ENCODE peak calls at places on chromosomes 11 and 22, in eight cellular contexts. M, W, P, U, G, N, B and Q are unnamed samples.
A peak's percentile ranks its signal among the peaks of the same experiment; 100 is the strongest.

GRCh38 chr11:72292106-72292790 is 48.3 kb upstream of the PHOX2A start:
- DNase-seq in M (peak; percentile 36), W (no peak), P (no peak), U (no peak), G (no peak), N (peak; percentile 33), B (no peak), Q (no peak)

GRCh38 chr11:109026891-109027489 is 362.1 kb downstream of the DDX10 start:
- DNase-seq in M (no peak), W (no peak), P (no peak), U (no peak), G (no peak), N (no peak), B (no peak), Q (no peak)

GRCh38 chr22:33105501-33105911 is 47.3 kb upstream of the SYN3 start:
- DNase-seq in M (no peak), W (no peak), P (no peak), U (no peak), G (no peak), N (no peak), B (no peak), Q (no peak)

GRCh38 chr11:2129699-2130366 is 9.4 kb downstream of the IGF2 start:
- DNase-seq in M (no peak), W (no peak), P (no peak), U (no peak), G (no peak), N (peak; percentile 39), B (no peak), Q (no peak)

GRCh38 chr11:115168686-115169085 is 335.5 kb downstream of the CADM1 start:
- DNase-seq in M (no peak), W (no peak), P (no peak), U (no peak), G (no peak), N (no peak), B (no peak), Q (no peak)

GRCh38 chr11:132874638-132875037 is 657.7 kb downstream of the OPCML start:
- DNase-seq in M (no peak), W (no peak), P (no peak), U (no peak), G (no peak), N (no peak), B (no peak), Q (no peak)

GRCh38 chr11:85766801-85767200 is 44.1 kb downstream of the SYTL2 start:
- DNase-seq in M (no peak), W (no peak), P (no peak), U (no peak), G (no peak), N (no peak), B (no peak), Q (no peak)

GRCh38 chr11:117870176-117870952 is 6.1 kb downstream of the FXYD6 start:
- DNase-seq in M (peak; percentile 52), W (no peak), P (no peak), U (no peak), G (no peak), N (no peak), B (no peak), Q (no peak)

GRCh38 chr22:45552580-45553332 is 50.1 kb downstream of the FBLN1 start:
- DNase-seq in M (peak; percentile 55), W (no peak), P (no peak), U (no peak), G (no peak), N (no peak), B (no peak), Q (no peak)

GRCh38 chr11:46393231-46393616 is 1.6 kb upstream of the CHRM4 start:
- DNase-seq in M (no peak), W (no peak), P (no peak), U (no peak), G (no peak), N (no peak), B (no peak), Q (no peak)

GRCh38 chr22:37309221-37310074 is 27.1 kb downstream of the CYTH4 start:
- DNase-seq in M (peak; percentile 81), W (no peak), P (no peak), U (no peak), G (peak; percentile 27), N (no peak), B (peak; percentile 55), Q (no peak)

GRCh38 chr11:4645974-4646373 is 2.2 kb downstream of the OR51E1 start:
- DNase-seq in M (no peak), W (no peak), P (no peak), U (no peak), G (no peak), N (no peak), B (no peak), Q (no peak)

DNA sequence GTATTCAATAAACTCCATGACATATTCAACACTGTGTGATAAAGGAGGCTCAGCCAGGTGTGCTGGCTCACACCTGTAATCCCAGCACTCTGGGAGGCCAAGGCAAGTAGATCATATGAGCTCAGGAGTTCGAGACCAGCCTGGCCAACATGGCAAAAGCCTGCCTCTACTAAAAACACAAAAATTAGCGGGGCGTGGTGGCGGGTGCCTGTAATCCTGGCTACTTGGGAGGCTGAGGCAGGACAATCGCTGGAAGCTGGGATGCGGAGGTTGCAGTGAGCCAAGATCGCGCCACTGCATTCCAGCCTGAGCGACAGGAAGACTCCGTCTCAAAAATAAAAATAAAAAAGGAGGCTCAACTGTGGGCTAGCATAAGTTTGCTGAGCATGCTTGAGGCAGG is 4.1 kb upstream of the SLC25A18 start:
- DNase-seq in M (no peak), W (no peak), P (no peak), U (no peak), G (no peak), N (no peak), B (no peak), Q (no peak)
- TF ChIP-seq POLR2AphosphoS5 in M (no peak), W (no peak), P (no peak), U (no peak), G (no peak), N (no peak), B (no peak), Q (no peak)

GRCh38 chr11:8178297-8178696 is 9.5 kb upstream of the RIC3 start:
- DNase-seq in M (no peak), W (no peak), P (no peak), U (no peak), G (no peak), N (no peak), B (no peak), Q (no peak)

GRCh38 chr11:8186429-8186828 is 17.6 kb upstream of the RIC3 start:
- DNase-seq in M (no peak), W (no peak), P (no peak), U (no peak), G (no peak), N (no peak), B (no peak), Q (no peak)

GRCh38 chr11:8183136-8183535 is 14.3 kb upstream of the RIC3 start:
- DNase-seq in M (no peak), W (no peak), P (no peak), U (no peak), G (no peak), N (no peak), B (no peak), Q (no peak)

GRCh38 chr11:8180469-8180868 is 11.6 kb upstream of the RIC3 start:
- DNase-seq in M (no peak), W (no peak), P (no peak), U (no peak), G (no peak), N (peak; percentile 71), B (no peak), Q (no peak)
- H3K9ac ChIP-seq in M (no peak overlapping the region), W (no peak overlapping the region), P (no peak overlapping the region), U (no peak overlapping the region), G (no peak overlapping the region), N (no peak overlapping the region), B (no peak overlapping the region), Q (no peak overlapping the region)

DNA sequence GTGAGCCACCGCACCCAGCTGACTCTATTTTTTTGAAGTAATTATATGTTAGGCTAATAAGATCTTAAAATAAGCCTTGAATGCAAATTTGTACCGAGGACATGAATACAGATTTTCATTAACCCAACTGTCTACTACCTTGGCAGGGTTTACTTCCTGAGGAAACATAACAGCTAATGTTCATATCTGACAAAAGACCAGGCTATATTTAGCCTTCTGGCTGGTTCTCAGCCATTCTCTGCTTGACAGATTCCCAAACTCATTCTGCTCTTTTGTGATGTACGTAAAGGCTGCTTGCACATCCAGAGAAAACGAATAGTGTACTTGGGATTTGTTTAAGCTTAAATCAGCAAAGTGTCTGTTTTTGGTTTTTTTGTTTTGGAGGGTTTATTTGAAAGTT is 21.6 kb upstream of the CRTAM start:
- DNase-seq in M (no peak), W (no peak), P (peak; percentile 72), U (no peak), G (no peak), N (no peak), B (no peak), Q (no peak)
- H3K9me3 ChIP-seq in M (no peaks in the 10 kb centered on the region), W (no peaks in the 10 kb centered on the region), P (no peaks in the 10 kb centered on the region), U (no peaks in the 10 kb centered on the region), G (no peaks in the 10 kb centered on the region), N (peaks cover 17% of the 10 kb centered on the region), B (no peaks in the 10 kb centered on the region), Q (no peaks in the 10 kb centered on the region)

GRCh38 chr11:60953781-60954180 is 1.8 kb upstream of the SLC15A3 start:
- DNase-seq in M (no peak), W (no peak), P (peak; percentile 29), U (no peak), G (no peak), N (no peak), B (no peak), Q (no peak)

GRCh38 chr11:60951611-60951908 is 416 bp downstream of the SLC15A3 start:
- DNase-seq in M (no peak), W (no peak), P (no peak), U (no peak), G (no peak), N (no peak), B (no peak), Q (no peak)

GRCh38 chr11:60952742-60953170 is 780 bp upstream of the SLC15A3 start:
- DNase-seq in M (no peak), W (no peak), P (no peak), U (no peak), G (no peak), N (no peak), B (no peak), Q (no peak)

GRCh38 chr11:60950933-60951610 is 904 bp downstream of the SLC15A3 start:
- DNase-seq in M (no peak), W (no peak), P (no peak), U (no peak), G (no peak), N (peak; percentile 71), B (no peak), Q (no peak)

DNA sequence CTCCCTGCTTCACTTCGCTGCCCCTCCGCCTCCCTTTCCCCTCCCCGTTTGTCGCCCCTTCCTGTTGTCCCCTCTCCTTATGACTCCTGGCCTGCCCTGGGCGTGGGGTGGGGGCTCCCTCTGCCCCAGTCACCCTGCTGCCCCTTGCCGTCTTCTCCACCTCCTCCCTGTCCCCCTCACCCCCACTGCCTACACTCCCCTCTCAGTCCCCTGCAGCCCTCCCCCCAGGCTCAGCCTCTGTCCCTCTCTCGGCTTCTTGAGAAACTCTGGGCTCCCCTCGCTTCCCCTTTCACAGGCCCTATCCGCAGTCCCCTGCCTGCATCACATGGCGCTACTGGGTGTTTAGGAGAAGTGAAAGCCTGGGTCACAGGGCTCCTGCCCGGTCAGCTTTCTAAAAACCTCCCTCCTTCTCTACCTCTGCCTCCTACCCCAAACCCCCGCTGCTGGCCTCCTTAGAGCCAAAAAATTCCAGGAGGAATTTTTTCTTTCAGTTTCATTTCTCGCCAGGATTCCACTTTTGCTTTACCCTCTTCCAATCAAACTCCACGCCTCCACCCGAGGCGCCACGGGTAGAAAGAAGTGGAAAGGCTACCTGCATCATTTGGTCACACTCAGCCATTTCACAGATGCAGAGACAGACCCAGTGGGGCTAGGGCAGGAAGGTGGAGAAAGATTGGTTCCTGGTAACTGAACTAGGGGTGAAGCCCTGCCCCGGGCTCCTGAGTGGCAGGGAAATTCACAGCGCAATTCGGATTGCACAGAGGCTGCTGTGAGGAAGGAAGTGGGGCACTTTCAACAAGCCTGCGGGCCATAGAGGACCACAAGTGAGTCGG is at the start of gene SLC15A3:
- DNase-seq in M (no peak), W (no peak), P (peak; percentile 37), U (no peak), G (no peak), N (peak; percentile 72), B (peak; percentile 61), Q (no peak)
- TF ChIP-seq POLR2AphosphoS5 in M (no peak), W (no peak), P (no peak), U (no peak), G (no peak), N (no peak), B (peak; percentile 58), Q (no peak)